ENCODE peak calls at places on chromosomes 2 and 18, in four cellular contexts. S is K562, Q is H1, A is HepG2. E is an unnamed sample.

GRCh38 chr2:68240446-68240845 is 11.9 kb downstream of the PPP3R1 start:
- DNase-seq in S (no peak), Q (no peak), A (no peak), E (no peak)

GRCh38 chr18:28875059-28875458 is 698.1 kb upstream of the CDH2 start:
- DNase-seq in S (no peak), Q (no peak), A (no peak), E (no peak)

GRCh38 chr2:122670932-122671331 is 915.5 kb downstream of the TSN start:
- DNase-seq in S (no peak), Q (no peak), A (no peak), E (no peak)

GRCh38 chr18:34734048-34734447 is 23.9 kb downstream of the DTNA start:
- DNase-seq in S (no peak), Q (no peak), A (peak), E (no peak)

GRCh38 chr2:180125245-180125962 is 118.3 kb upstream of the CWC22 start:
- DNase-seq in S (no peak), Q (peak), A (peak), E (peak)

GRCh38 chr2:187769437-187769836 is 215.2 kb upstream of the TFPI start:
- DNase-seq in S (no peak), Q (no peak), A (no peak), E (no peak)

GRCh38 chr2:189142893-189143759 is 36.4 kb downstream of the COL5A2 start:
- DNase-seq in S (peak), Q (peak), A (peak), E (peak)

GRCh38 chr2:23268467-23269263 is 116.3 kb upstream of the KLHL29 start:
- DNase-seq in S (no peak), Q (no peak), A (no peak), E (peak)

GRCh38 chr2:204695506-204695905 is 150.2 kb downstream of the PARD3B start:
- DNase-seq in S (no peak), Q (no peak), A (no peak), E (no peak)

GRCh38 chr2:189466656-189467055 is 25.4 kb downstream of the WDR75 start:
- DNase-seq in S (peak), Q (no peak), A (peak), E (peak)

DNA sequence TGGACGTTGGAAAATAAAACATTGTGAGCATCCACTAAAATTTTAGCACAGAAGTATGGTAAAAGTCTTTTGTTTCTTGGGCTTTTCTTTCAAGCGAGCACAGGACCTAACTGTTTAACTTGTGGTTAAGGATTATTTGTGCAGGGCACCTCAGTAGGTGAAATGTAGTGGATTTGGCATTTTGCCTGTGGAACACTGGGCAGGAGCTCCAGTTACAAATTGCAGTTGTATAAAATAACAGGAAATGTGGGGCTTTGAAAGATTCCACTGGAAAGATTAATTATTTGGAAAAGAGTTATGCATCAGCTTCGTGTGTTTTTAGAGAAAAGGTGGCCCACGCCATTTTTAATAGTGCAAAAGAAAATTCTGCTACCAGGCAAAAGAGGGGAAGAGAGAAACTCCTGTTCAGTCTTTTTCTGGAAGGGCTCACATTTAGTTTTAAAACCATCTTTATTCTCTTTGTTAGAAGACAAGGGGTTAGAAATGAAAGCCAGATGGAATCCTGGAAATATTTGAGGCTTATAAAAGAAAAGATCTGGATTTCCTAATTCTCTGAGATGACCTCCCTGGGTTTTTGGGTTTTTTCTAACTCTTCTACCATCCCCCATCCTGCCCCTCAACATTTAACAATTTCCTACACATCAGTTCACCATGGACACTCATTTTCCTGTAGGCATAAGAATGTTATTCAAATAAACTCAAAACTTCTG is 144.3 kb upstream of the SERTAD2 start:
- DNase-seq in S (no peak), Q (no peak), A (peak), E (no peak)
- TF ChIP-seq RNF2 in S (no peak), Q (no peak), A (no peak), E (no peak)

DNA sequence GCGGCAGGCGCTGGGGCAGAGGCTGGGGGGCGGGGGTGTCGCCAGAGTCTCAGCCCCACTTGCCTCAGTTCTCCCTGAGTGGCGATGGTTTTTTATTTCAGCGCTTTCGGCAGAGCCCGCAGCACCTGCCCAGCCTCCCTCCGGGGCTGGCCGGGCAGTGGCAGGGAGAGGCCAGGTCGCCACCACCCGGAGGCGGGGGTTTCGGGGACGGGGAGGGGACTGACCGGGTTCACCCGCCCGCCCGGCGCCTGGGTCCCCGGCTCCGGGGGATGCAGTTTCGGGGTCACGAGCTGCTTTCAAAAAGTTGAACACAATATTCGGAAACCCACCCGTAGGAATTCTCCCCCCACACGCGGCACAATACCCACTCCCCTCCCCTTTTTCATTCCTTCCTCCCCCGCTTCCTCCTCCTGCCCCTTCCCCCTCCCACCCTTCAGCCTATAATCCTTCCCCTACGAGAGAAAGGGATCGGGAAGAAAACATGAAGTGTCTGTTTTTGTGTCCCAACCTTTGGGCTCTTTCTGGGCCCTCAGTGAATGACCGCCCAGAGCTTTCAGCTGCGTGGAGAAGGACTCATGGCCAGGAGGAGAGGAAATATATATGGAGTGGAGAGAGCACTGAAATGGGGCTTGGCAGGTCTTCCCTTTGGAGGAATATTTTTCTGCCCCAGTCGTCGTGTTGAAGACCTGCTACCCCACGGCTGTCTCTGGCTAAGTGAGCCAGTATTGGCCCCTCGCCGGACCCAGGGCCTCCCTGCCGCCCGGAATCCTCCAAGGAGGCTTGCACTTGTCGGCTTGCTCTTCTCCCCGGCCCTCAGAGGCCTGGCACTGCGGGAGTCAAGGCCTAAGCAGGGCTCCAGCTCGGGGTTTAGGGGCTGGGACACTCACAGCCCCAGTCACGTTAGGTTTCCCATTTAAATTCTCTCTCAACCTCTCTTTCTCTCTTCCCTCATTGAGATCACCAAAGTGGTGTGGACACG is 2.1 kb upstream of the SIX3 start:
- DNase-seq in S (no peak), Q (peak), A (no peak), E (no peak)
- TF ChIP-seq RNF2 in S (no peak), Q (peak), A (no peak), E (no peak)

GRCh38 chr18:13265901-13266207 is 47.3 kb downstream of the LDLRAD4 start:
- DNase-seq in S (no peak), Q (no peak), A (no peak), E (no peak)
- TF ChIP-seq RNF2 in S (no peak), Q (no peak), A (no peak), E (no peak)

GRCh38 chr2:26557244-26557925 is 79.5 kb upstream of the OTOF start:
- DNase-seq in S (no peak), Q (no peak), A (no peak), E (no peak)
- TF ChIP-seq RNF2 in S (no peak), Q (no peak), A (no peak), E (no peak)

DNA sequence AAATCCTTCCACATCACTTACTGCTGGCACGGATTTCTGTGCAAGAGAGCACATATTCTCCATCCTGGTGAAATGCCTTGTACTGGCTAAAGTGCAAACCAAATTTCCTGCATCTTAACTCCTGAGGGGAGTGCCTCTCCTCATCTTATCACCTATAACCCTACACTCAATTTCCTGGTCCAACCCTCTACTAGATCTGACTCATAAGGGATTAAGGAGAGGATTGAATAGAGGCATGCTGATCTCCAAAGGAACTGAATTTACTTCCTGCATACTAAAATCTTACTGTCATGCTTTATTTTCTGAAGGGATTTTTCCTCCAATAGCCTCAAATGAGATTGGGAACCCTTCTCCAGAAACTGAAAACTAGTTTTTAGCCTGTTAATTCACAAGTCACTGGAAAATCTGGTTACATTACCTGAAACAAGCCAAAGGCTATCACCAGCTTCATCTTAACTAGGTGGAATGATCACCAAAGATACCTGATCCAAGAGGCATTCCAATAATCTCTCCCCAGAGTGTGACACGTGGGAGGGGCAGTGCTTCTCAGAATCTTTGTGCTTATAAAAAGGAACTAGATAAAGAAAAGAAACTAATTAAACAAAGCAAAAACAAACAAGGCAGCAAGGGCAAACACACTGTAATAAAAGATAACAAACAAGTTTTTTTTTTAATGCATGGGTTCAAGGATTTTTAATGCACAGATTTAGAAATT is 311.0 kb downstream of the NR4A2 start:
- DNase-seq in S (no peak), Q (no peak), A (no peak), E (no peak)
- TF ChIP-seq RNF2 in S (no peak), Q (no peak), A (no peak), E (no peak)

DNA sequence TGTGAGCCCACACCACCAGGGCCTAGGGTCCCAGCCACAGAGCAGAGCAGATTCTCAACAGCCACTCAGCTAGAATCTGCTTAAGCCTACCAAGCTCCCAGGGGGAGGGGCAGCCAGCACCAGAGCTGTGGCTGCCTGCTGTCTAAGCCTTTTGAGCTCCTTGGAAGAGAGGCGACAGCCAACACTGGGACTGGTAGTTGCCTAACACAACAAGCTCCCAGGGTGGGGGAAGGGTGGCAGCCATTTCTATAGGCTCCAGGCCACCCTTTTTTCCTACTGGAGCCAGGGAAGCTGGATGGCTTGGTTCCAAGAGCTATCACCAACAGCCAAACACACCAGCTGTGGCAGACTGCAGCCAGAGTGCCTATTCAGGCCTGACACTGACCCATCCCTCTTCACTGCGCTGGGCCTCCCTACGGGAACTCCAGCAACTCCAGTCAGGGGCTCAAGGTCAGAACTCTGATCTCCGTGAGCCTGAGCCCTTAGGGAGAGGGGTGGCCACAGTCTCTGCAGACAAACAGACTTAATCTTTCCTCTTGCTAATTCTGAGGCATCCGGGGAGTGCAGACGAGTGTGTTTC is 1824.3 kb upstream of the CELF4 start:
- DNase-seq in S (no peak), Q (peak), A (peak), E (no peak)
- TF ChIP-seq RNF2 in S (no peak), Q (no peak), A (no peak), E (no peak)

E was measured in A549.